ENCODE peak calls at places on chromosomes 5 and 9, in seven cellular contexts. F is tibial artery; S is CD4-positive, alpha-beta T cell; B is fibroblast of lung; E is tibial nerve; V is heart left ventricle; D is GM23248. C is an unnamed sample.
A peak's percentile ranks its signal among the peaks of the same experiment; 100 is the strongest.

GRCh38 chr9:126219717-126220116 is 106.9 kb upstream of the MVB12B start:
- DNase-seq in F (no peak), S (no peak), B (no peak), E (no peak), V (no peak), D (no peak), C (no peak)

GRCh38 chr5:13643734-13644133 is 300.8 kb downstream of the DNAH5 start:
- DNase-seq in F (no peak), S (no peak), B (no peak), E (no peak), V (no peak), D (no peak), C (no peak)

GRCh38 chr9:87615547-87616148 is 110.3 kb upstream of the CTSL start:
- DNase-seq in F (no peak), S (no peak), B (no peak), E (no peak), V (no peak), D (no peak), C (no peak)

GRCh38 chr5:30676223-30676840 is 517.2 kb upstream of the CDH6 start:
- DNase-seq in F (no peak), S (no peak), B (no peak), E (no peak), V (no peak), D (no peak), C (no peak)

GRCh38 chr5:51829226-51829625 is 446.0 kb downstream of the ISL1 start:
- DNase-seq in F (no peak), S (no peak), B (no peak), E (no peak), V (no peak), D (no peak), C (no peak)

GRCh38 chr5:80124111-80124510 is 89.0 kb downstream of the THBS4 start:
- DNase-seq in F (no peak), S (no peak), B (no peak), E (no peak), V (no peak), D (no peak), C (no peak)

GRCh38 chr5:28483327-28484025 is 1445.1 kb upstream of the CDH9 start:
- DNase-seq in F (no peak), S (no peak), B (no peak), E (no peak), V (no peak), D (no peak), C (no peak)

GRCh38 chr5:90866915-90867715 is 308.5 kb downstream of the ADGRV1 start:
- DNase-seq in F (no peak), S (no peak), B (no peak), E (no peak), V (no peak), D (peak; percentile 81), C (no peak)

GRCh38 chr5:141084487-141084989 is 9.9 kb upstream of the PCDHB2 start:
- DNase-seq in F (no peak), S (no peak), B (peak; percentile 43), E (peak; percentile 20), V (no peak), D (peak; percentile 85), C (peak; percentile 14)

GRCh38 chr5:2750758-2751464 is 566 bp downstream of the IRX2 start:
- DNase-seq in F (no peak), S (no peak), B (no peak), E (no peak), V (peak; percentile 65), D (peak; percentile 78), C (no peak)

GRCh38 chr5:150438873-150439546 is 10.5 kb downstream of the RPS14 start:
- DNase-seq in F (no peak), S (no peak), B (no peak), E (no peak), V (no peak), D (peak; percentile 62), C (no peak)

DNA sequence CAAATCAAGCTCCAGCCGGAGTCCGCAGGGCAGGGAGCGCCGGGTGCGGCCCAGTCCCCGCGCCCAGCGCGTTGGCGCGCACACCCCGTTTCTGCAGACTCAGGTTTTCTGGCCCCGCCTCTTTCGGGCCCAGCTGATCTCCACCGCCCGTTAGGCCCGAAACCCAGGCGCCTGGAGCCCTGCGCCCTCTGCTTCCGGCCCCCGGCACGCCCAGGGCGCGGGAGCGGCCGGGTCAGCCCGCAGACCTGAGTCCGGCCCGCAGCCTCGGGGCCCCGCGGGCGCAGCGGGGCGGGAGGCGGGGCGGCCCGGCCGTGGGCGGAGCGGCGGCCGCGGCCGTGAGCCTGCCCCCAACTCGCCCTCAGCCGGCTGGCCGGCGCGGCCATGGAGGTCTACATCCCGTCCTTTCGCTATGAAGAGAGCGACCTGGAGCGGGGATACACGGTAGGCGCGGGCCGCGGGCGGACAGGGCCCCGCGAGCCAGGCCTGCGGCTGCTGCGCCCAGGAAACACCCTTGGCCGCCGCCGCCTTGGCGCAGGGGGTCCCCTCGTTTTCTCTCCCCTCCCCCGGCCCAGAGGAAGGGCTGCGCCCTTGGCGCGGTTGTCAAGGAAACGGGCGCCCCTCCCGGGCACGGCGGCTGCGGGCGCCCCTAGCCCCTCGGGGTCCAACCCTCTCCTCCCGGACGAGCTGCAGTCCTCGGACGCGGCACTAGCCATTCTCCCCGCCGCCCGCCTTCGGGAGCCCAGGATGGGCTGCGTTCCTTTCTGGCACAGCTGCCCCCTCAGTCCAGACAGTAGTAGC is at the start of gene SNX24:
- DNase-seq in F (peak; percentile 78), S (peak; percentile 72), B (peak; percentile 74), E (peak; percentile 54), V (peak; percentile 93), D (peak; percentile 88), C (peak; percentile 18)
- H3K27ac ChIP-seq in F (peak within 1 kb of the TSS; percentile 83), S (peak within 1 kb of the TSS; percentile 62), B (peak within 1 kb of the TSS; percentile 73), E (peak within 1 kb of the TSS; percentile 82), V (peak within 1 kb of the TSS; percentile 85), D (peak within 1 kb of the TSS; percentile 87), C (peak within 1 kb of the TSS; percentile 99)

DNA sequence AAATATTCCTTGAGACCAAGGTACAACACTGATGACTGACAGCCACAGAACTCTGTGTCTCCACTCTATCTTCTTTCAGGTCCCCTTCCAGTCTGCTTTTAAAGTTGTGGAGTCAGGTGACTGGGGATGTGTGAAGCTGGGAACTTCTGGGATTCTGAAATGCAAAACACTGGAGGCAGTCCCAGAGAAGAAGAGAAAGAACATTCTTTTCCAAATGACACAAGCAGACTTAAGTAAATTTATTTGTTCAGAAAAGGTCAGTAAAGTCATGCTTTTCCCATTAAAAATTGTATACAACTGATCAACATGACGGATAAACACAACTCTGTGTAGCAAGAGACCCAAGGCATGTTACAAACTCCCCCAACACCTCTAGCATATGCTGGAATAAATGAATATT is 92.5 kb upstream of the IFNK start:
- DNase-seq in F (no peak), S (no peak), B (peak; percentile 27), E (no peak), V (no peak), D (no peak), C (no peak)
- H3K27ac ChIP-seq in F (no peak overlapping the region), S (no peak overlapping the region), B (no peak overlapping the region), E (no peak overlapping the region), V (no peak overlapping the region), D (no peak overlapping the region), C (no peak overlapping the region)

GRCh38 chr9:114777841-114778240 is 28.0 kb downstream of the TNFSF15 start:
- DNase-seq in F (no peak), S (peak; percentile 51), B (no peak), E (no peak), V (no peak), D (peak; percentile 28), C (no peak)

GRCh38 chr9:114775981-114776380 is 29.9 kb downstream of the TNFSF15 start:
- DNase-seq in F (no peak), S (no peak), B (no peak), E (no peak), V (no peak), D (no peak), C (no peak)

GRCh38 chr9:114774504-114774903 is 31.3 kb downstream of the TNFSF15 start:
- DNase-seq in F (no peak), S (no peak), B (no peak), E (no peak), V (no peak), D (no peak), C (no peak)

GRCh38 chr9:114776683-114777399 is 29.0 kb downstream of the TNFSF15 start:
- DNase-seq in F (no peak), S (no peak), B (no peak), E (no peak), V (no peak), D (no peak), C (no peak)

DNA sequence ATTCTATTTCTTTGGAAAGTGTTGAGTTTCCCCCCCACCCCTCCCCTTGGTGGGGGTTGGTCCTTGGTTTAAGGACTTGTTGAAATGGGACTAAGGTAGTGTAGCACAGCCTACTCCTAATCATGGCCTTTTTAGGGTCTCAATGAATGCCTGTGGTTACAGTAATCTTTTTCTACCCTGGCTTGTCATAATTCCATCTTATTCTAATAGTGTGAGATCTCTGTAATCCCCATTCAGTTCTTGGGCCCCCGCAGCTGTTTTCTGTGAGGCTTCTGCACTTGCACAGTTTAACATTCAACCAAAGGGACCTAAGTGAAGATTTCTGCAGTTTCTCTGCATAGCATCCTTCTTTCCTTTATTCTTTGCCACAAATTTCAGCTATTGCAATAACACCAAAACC is 30.7 kb downstream of the TNFSF15 start:
- DNase-seq in F (no peak), S (no peak), B (no peak), E (no peak), V (no peak), D (no peak), C (no peak)
- H3K27ac ChIP-seq in F (no peak overlapping the region), S (no peak overlapping the region), B (no peak overlapping the region), E (no peak overlapping the region), V (no peak overlapping the region), D (no peak overlapping the region), C (no peak overlapping the region)

GRCh38 chr5:61159841-61160240 is 2.4 kb downstream of the SMIM15 start:
- DNase-seq in F (no peak), S (no peak), B (peak; percentile 62), E (no peak), V (no peak), D (no peak), C (no peak)

GRCh38 chr5:61160497-61160896 is 1.8 kb downstream of the SMIM15 start:
- DNase-seq in F (no peak), S (no peak), B (no peak), E (no peak), V (no peak), D (no peak), C (no peak)

GRCh38 chr5:61163905-61164304 is 1.6 kb upstream of the SMIM15 start:
- DNase-seq in F (no peak), S (no peak), B (no peak), E (no peak), V (no peak), D (no peak), C (no peak)

GRCh38 chr5:61162832-61163567 is 732 bp upstream of the SMIM15 start:
- DNase-seq in F (no peak), S (no peak), B (peak; percentile 35), E (peak; percentile 14), V (no peak), D (peak; percentile 53), C (peak; percentile 37)

DNA sequence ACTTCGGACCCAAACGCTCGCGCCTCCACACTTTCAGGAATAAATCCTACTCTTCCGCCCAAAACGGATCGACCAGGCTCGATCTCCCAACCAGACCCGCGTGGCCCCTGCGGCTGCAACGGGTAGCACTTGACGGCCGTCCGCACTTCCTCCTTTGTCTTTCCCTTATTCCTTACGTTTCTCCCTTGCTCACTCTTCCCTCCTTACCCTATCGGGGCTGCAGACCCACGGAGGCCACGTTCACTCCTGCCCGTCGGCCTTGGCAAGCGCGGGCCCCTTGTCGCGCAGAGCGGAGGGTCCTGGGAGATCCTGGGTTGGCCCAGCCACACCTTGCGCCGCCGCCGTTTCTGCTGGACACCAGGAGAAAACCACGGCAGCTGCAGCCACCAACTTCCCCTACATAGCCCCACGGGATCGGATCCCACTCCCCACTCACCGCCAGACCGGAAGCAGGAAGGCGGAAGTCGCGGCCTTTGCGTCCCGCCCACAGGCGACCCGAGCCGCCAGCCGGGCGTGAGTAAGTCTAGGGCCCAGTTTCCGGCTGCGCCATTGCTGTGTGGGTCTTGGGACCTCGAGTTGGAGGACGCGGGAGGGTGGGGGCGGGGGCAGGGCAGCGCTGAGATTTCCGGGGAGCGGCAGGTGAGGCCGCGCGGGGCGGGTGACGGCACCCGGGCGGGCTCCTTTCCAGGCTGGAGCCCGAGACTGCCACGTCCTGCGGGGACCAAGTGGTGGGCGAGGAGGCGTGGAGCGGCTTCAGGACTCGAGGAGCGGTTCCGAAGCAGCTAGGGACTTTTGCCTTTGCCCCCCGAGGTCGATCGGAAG is at the start of gene SMIM15:
- DNase-seq in F (peak; percentile 86), S (peak; percentile 78), B (peak; percentile 88), E (peak; percentile 73), V (peak; percentile 93), D (peak; percentile 94), C (peak; percentile 39)
- H3K27ac ChIP-seq in F (peak within 1 kb of the TSS; percentile 92), S (peak within 1 kb of the TSS; percentile 77), B (peak within 1 kb of the TSS; percentile 99), E (peak within 1 kb of the TSS; percentile 80), V (peak within 1 kb of the TSS; percentile 90), D (peak within 1 kb of the TSS; percentile 89), C (peak within 1 kb of the TSS; percentile 93)